ENCODE peak calls at places on chromosomes 2 and 18, in eight cellular contexts. S is astrocyte; X is mammary epithelial cell; V is activated naive CD8-positive, alpha-beta T cell treated with anti-CD3 and anti-CD28 coated beads for 36 hours; R is iris pigment epithelial cell; C is coronary artery; U is NB4; Y is neural crest cell. M is an unnamed sample.

GRCh38 chr18:6374935-6375529 is 39.7 kb downstream of the L3MBTL4 start:
- DNase-seq in C (no peak), V (no peak), U (no peak), S (no peak), X (no peak), Y (no peak), R (no peak), M (no peak)

GRCh38 chr2:65057391-65058052 is 1.3 kb downstream of the CEP68 start:
- DNase-seq in V (peak; percentile 62), C (no peak), S (peak; percentile 57), U (peak; percentile 82), Y (no peak), X (peak; percentile 55), R (peak; percentile 50), M (peak; percentile 70)

GRCh38 chr2:186605041-186605440 is 15.2 kb downstream of the ITGAV start:
- DNase-seq in V (no peak), R (no peak), X (no peak), S (no peak), U (no peak), C (no peak), Y (no peak), M (no peak)

GRCh38 chr2:146992466-146992865 is 852.4 kb upstream of the ACVR2A start:
- DNase-seq in R (no peak), V (no peak), S (no peak), X (no peak), Y (no peak), U (no peak), C (no peak), M (no peak)

GRCh38 chr2:75146903-75147332 is 52.4 kb downstream of the TACR1 start:
- DNase-seq in S (peak; percentile 12), Y (no peak), X (no peak), C (no peak), U (peak; percentile 11), V (no peak), R (peak; percentile 29), M (no peak)

GRCh38 chr2:218093879-218094278 is 24.8 kb downstream of the RUFY4 start:
- DNase-seq in S (no peak), X (no peak), C (no peak), V (no peak), U (no peak), Y (no peak), R (no peak), M (no peak)

GRCh38 chr18:70243545-70243944 is 38.1 kb upstream of the RTTN start:
- DNase-seq in R (no peak), V (no peak), Y (no peak), U (no peak), X (no peak), C (no peak), S (no peak), M (no peak)

GRCh38 chr2:207505180-207505579 is 24.6 kb upstream of the CREB1 start:
- DNase-seq in V (no peak), Y (no peak), S (no peak), C (no peak), X (peak; percentile 77), R (peak; percentile 54), U (no peak), M (no peak)

GRCh38 chr2:65790676-65790935 is 358.2 kb upstream of the SPRED2 start:
- DNase-seq in R (no peak), V (no peak), S (no peak), X (no peak), C (no peak), Y (no peak), U (no peak), M (no peak)

GRCh38 chr2:216950547-216950946 is 90.7 kb upstream of the TNP1 start:
- DNase-seq in V (no peak), R (peak; percentile 11), Y (no peak), U (no peak), C (no peak), S (peak; percentile 16), X (no peak), M (no peak)

GRCh38 chr2:226552571-226553285 is 246.9 kb downstream of the IRS1 start:
- DNase-seq in C (no peak), V (no peak), Y (no peak), U (no peak), X (no peak), S (no peak), R (no peak), M (no peak)